ENCODE peak calls at places on chromosomes 7 and 10, in nine cellular contexts. G is substantia nigra; B is T follicular helper cell; P is A172; E is activated CD4-positive, alpha-beta T cell treated with anti-CD3 and anti-CD28 coated beads for 24 hours; C is stimulated activated CD4-positive, alpha-beta T cell treated with anti-CD3 and anti-CD28 coated beads, Interleukin-1b, Interleukin-23, amount 100 ng/mL, for 48 hours; I is esophagus squamous epithelium; U is GM04504; Z is naive thymus-derived CD8-positive, alpha-beta T cell. L is an unnamed sample.

GRCh38 chr7:108239501-108240225 is 109.5 kb upstream of the LAMB4 start:
- DNase-seq in E (no peak), C (no peak), P (no peak), I (no peak), Z (no peak), U (no peak), G (no peak), B (no peak), L (no peak)

GRCh38 chr10:79094412-79095175 is 25.8 kb downstream of the ZMIZ1 start:
- DNase-seq in E (no peak), Z (no peak), C (no peak), U (no peak), I (no peak), B (no peak), P (no peak), G (no peak), L (no peak)

GRCh38 chr7:129502708-129503685 is 666 bp downstream of the SMKR1 start:
- DNase-seq in Z (no peak), I (no peak), U (no peak), E (no peak), C (no peak), G (no peak), P (no peak), B (no peak), L (no peak)

GRCh38 chr7:134907639-134908038 is 78.7 kb upstream of the AGBL3 start:
- DNase-seq in Z (no peak), B (no peak), U (no peak), I (no peak), G (no peak), C (no peak), E (no peak), P (no peak), L (no peak)

GRCh38 chr7:79528421-79528820 is 75.0 kb upstream of the MAGI2 start:
- DNase-seq in I (no peak), Z (no peak), C (no peak), G (no peak), B (no peak), P (no peak), U (no peak), E (no peak), L (no peak)

GRCh38 chr7:98240961-98241673 is 10.9 kb downstream of the TECPR1 start:
- DNase-seq in P (peak), E (no peak), G (no peak), B (no peak), Z (no peak), U (no peak), I (no peak), C (peak), L (no peak)

GRCh38 chr10:43224321-43224720 is 42.5 kb downstream of the RASGEF1A start:
- DNase-seq in B (no peak), C (no peak), I (no peak), E (no peak), P (no peak), G (no peak), U (no peak), Z (no peak), L (no peak)

GRCh38 chr10:5963591-5963990 is 13.8 kb downstream of the IL15RA start:
- DNase-seq in P (no peak), E (no peak), Z (no peak), G (no peak), B (no peak), I (no peak), C (no peak), U (no peak), L (no peak)

GRCh38 chr7:37311282-37311868 is 137.3 kb downstream of the ELMO1 start:
- DNase-seq in E (no peak), B (peak), I (no peak), Z (no peak), C (peak), P (peak), G (no peak), U (no peak), L (peak)

GRCh38 chr10:113441220-113441619 is 111.6 kb upstream of the HABP2 start:
- DNase-seq in P (no peak), C (no peak), E (no peak), B (no peak), I (no peak), Z (no peak), U (peak), G (peak), L (no peak)

GRCh38 chr7:149050941-149051340 is 22.6 kb upstream of the PDIA4 start:
- DNase-seq in I (no peak), C (no peak), B (no peak), G (no peak), Z (no peak), U (no peak), E (no peak), P (no peak), L (no peak)

GRCh38 chr7:151231964-151232271 is 365 bp upstream of the CHPF2 start:
- DNase-seq in B (no peak), U (no peak), I (no peak), P (no peak), G (no peak), Z (no peak), C (no peak), E (no peak), L (no peak)

GRCh38 chr10:70052462-70053211 is at the start of gene MACROH2A2:
- DNase-seq in P (peak), I (no peak), Z (no peak), U (peak), B (no peak), E (no peak), G (peak), C (peak), L (peak)

GRCh38 chr10:82267014-82267413 is 392.0 kb downstream of the NRG3 start:
- DNase-seq in U (no peak), I (no peak), B (no peak), C (no peak), Z (no peak), G (no peak), E (no peak), P (peak), L (no peak)

GRCh38 chr10:65769828-65770227 is 1156.0 kb upstream of the LRRTM3 start:
- DNase-seq in E (no peak), G (no peak), B (no peak), I (no peak), U (no peak), Z (no peak), C (no peak), P (no peak), L (no peak)

GRCh38 chr7:103735377-103735776 is 254.1 kb downstream of the RELN start:
- DNase-seq in P (peak), B (no peak), U (no peak), C (no peak), E (no peak), I (no peak), G (no peak), Z (no peak), L (no peak)

GRCh38 chr10:26000971-26001370 is 66.9 kb downstream of the MYO3A start:
- DNase-seq in U (no peak), B (no peak), Z (no peak), E (no peak), G (no peak), P (peak), C (no peak), I (no peak), L (no peak)

GRCh38 chr7:148912151-148912550 is 28.1 kb upstream of the EZH2 start:
- DNase-seq in E (no peak), B (no peak), U (no peak), P (no peak), I (no peak), G (no peak), C (no peak), Z (no peak), L (no peak)

GRCh38 chr10:100184426-100185219 is 1.2 kb downstream of the ERLIN1 start:
- DNase-seq in E (no peak), C (no peak), U (no peak), B (no peak), P (peak), G (no peak), I (no peak), Z (no peak), L (no peak)

GRCh38 chr7:105916603-105917002 is 40.2 kb upstream of the ATXN7L1 start:
- DNase-seq in G (no peak), E (no peak), I (no peak), P (no peak), C (no peak), U (peak), Z (no peak), B (no peak), L (no peak)

GRCh38 chr10:84076540-84077195 is 62.6 kb upstream of the GHITM start:
- DNase-seq in B (no peak), I (no peak), U (no peak), E (no peak), P (peak), G (no peak), Z (no peak), C (no peak), L (no peak)

GRCh38 chr7:83413831-83414230 is 235.1 kb downstream of the SEMA3E start:
- DNase-seq in G (no peak), P (no peak), Z (no peak), U (no peak), I (no peak), E (no peak), B (no peak), C (no peak), L (no peak)

GRCh38 chr7:79452032-79452494 is 1.4 kb downstream of the MAGI2 start:
- DNase-seq in G (peak), C (no peak), P (peak), E (no peak), U (peak), B (no peak), I (peak), Z (peak), L (peak)